ENCODE peak calls at places on chromosomes 3 and 15, in six cellular contexts. F is SK-N-SH, D is A549, E is tibial nerve, T is sigmoid colon, X is transverse colon. R is an unnamed sample. For H3K4me1, the result is how much of the 10 kb centered on the place peaks cover.

GRCh38 chr3:61560452-61561373 is 658 bp upstream of the PTPRG start:
- DNase-seq in F (peak), D (peak), E (peak), T (peak), X (peak), R (peak)

GRCh38 chr15:33737687-33738606 is 230.3 kb upstream of the CHRM5 start:
- DNase-seq in F (peak), D (peak), E (peak), T (no peak), X (peak), R (no peak)

GRCh38 chr15:40873625-40874561 is at the start of gene RHOV:
- DNase-seq in F (peak), D (peak), E (no peak), T (peak), X (peak), R (peak)

GRCh38 chr3:188510366-188510765 is 356.4 kb downstream of the LPP start:
- DNase-seq in F (no peak), D (no peak), E (no peak), T (no peak), X (no peak), R (no peak)

GRCh38 chr3:128170866-128171516 is 17.7 kb downstream of the EEFSEC start:
- DNase-seq in F (peak), D (peak), E (peak), T (peak), X (peak), R (peak)

GRCh38 chr15:70083946-70084345 is 13.8 kb downstream of the TLE3 start:
- DNase-seq in F (no peak), D (no peak), E (no peak), T (no peak), X (no peak), R (no peak)

GRCh38 chr15:40696228-40696627 is 1.3 kb downstream of the RAD51 start:
- DNase-seq in F (no peak), D (no peak), E (no peak), T (no peak), X (no peak), R (no peak)

GRCh38 chr3:190709351-190709773 is 153.1 kb downstream of the GMNC start:
- DNase-seq in F (no peak), D (no peak), E (no peak), T (no peak), X (no peak), R (no peak)

GRCh38 chr3:115062009-115062408 is 85.1 kb downstream of the ZBTB20 start:
- DNase-seq in F (no peak), D (no peak), E (no peak), T (no peak), X (no peak), R (no peak)

GRCh38 chr3:131714585-131715220 is 211.9 kb upstream of the MRPL3 start:
- DNase-seq in F (no peak), D (no peak), E (no peak), T (no peak), X (no peak), R (no peak)

GRCh38 chr3:58490860-58491501 is 915 bp upstream of the KCTD6 start:
- DNase-seq in F (no peak), D (no peak), E (no peak), T (peak), X (no peak), R (peak)

GRCh38 chr3:171458056-171458856 is 1.9 kb downstream of the TNIK start:
- DNase-seq in F (no peak), D (no peak), E (no peak), T (no peak), X (peak), R (peak)

GRCh38 chr3:11494131-11494916 is 149.4 kb downstream of the VGLL4 start:
- DNase-seq in F (no peak), D (no peak), E (no peak), T (no peak), X (no peak), R (no peak)

GRCh38 chr3:119494597-119494996 is 3.8 kb upstream of the TIMMDC1 start:
- DNase-seq in F (no peak), D (no peak), E (no peak), T (no peak), X (no peak), R (no peak)
- TF ChIP-seq CTCF in F (peak), D (no peak), E (no peak), T (no peak), X (no peak), R (no peak)

DNA sequence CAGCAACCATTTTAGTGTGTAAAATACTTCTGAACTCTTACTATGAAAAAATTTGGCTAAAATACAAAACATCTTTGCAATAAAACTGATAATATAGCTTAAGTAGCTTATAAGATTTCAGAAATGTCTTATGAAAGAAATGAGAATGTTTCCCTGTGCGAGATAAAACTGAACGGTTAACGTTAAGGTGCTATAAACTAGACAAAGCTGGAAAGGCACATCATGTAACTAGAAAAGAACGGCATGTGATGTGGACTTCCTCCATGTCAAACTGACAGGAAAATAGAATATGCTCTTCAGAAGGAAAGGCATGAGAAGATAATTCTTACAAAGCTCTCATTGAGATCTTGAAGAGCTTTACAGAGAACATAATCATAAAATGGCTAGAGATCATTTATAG is 36.5 kb downstream of the NCK1 start:
- DNase-seq in F (no peak), D (no peak), E (no peak), T (no peak), X (no peak), R (no peak)
- H3K4me1 ChIP-seq in F (under half), D (under half), E (under half), T (under half), X (under half), R (under half)

GRCh38 chr15:90159213-90159612 is 41.9 kb upstream of the SEMA4B start:
- DNase-seq in F (no peak), D (no peak), E (no peak), T (no peak), X (peak), R (no peak)

GRCh38 chr15:90161946-90162345 is 39.2 kb upstream of the SEMA4B start:
- DNase-seq in F (no peak), D (peak), E (no peak), T (no peak), X (peak), R (no peak)

GRCh38 chr15:90162956-90163355 is 38.2 kb upstream of the SEMA4B start:
- DNase-seq in F (no peak), D (no peak), E (no peak), T (no peak), X (no peak), R (no peak)

GRCh38 chr15:90165157-90165556 is 36.0 kb upstream of the SEMA4B start:
- DNase-seq in F (no peak), D (no peak), E (no peak), T (no peak), X (no peak), R (no peak)

DNA sequence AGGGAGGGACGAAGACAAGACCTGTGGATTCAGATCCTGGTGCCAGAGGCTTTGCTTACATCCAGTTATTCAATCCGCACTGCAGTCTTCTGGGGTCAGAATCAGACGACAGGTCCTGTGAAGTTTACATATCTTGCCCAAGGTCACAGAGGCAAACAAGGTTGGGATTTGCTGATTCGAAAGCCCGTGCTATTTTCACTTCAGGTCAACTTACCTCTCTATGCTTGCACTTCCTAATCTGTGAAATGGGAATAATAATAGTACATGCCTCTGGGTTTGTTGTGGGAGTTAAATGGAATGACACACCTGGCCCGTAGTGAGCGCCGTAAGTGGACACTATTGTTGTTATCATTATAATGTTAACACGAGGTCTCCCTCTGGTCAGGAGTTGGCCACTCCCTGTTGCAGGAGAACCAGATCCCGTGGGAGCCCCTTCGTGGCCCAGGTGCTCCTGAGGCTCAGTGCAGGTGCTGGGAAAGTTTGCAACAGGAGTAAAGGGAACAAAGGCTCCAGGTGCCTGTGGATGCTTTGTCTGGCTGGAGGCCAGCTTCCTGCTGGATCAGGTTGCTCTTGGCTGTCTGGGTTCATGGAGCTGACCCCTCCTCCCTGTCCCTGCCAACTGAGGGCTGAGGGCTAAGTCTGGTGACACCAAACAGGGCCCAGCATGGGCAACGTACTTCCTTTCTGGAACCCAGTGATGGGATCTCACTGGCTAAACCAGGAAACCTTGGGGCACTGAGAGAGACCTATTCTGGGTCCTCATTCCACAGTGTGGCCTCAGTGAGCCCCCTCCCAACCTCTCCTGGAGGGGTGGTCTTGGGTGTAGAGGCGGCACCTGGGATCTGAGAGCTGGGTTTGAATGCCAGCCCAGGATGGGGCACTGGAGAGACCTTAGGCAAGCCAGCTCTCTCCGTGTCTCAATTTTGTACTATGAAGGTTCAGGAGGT is 40.1 kb upstream of the SEMA4B start:
- DNase-seq in F (no peak), D (peak), E (no peak), T (no peak), X (peak), R (no peak)
- TF ChIP-seq EP300 in F (no peak), D (no peak), E (no peak), T (no peak), X (no peak), R (no peak)

DNA sequence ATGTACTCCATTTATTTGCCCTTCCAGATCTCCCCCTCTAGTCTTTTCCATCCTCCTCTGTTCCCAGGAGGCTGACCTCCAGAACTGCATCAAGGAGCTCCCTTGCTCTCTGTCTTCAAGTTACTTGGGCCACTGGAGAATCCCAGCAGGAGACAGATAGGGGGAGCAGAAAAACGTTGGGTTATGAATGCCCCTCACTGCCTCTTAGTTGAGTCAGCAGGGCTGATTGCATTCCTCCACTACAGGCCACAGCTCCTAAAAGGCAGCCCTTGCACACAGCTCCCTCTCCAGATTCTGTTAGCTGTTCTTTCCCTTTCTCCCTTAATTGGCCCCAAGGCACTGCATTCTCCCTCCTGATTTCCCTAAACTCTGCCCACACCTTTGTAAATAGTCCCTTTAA is 12.4 kb upstream of the CEP152 start:
- DNase-seq in F (no peak), D (no peak), E (no peak), T (no peak), X (no peak), R (no peak)
- TF ChIP-seq CTCF in F (no peak), D (no peak), E (no peak), T (no peak), X (no peak), R (no peak)

GRCh38 chr3:103693831-103694230 is 1259.0 kb downstream of the ZPLD1 start:
- DNase-seq in F (no peak), D (no peak), E (no peak), T (no peak), X (no peak), R (no peak)
- H3K4me1 ChIP-seq in F (under half), D (under half), E (under half), T (under half), X (under half), R (under half)

GRCh38 chr3:149086232-149086988 is at the start of gene HLTF:
- DNase-seq in F (peak), D (peak), E (peak), T (peak), X (peak), R (peak)
- TF ChIP-seq EP300 in F (no peak), D (no peak), E (peak), T (no peak), X (no peak), R (no peak)

DNA sequence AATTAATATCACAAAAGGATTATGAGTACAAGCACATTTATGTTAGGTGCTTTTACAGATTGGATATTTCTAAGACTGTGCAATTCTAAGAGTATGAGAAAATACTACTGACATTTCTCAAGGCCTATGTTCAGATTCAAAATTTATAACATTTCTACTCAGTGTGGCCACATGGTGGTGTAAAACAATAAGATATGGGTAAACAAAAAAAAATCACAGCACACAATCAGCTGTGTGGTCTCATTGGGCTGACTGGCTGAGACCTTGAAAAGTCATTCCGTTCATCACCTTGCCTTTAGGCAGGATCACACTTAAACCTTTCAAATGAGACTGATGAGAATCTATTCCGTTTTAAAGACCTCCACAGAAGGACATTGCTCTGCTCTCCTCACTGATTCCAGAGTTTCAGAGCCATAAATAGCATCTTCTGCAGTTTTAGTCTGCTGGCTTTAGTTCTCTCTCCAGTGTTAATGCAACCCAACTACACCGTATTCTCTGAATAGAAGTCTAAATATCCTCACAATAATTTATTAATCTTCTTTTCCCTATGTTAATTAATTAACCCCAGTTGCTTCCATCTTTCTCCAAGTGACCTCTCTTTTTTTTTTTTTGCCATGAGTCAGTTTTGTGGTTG is 158.2 kb downstream of the SPATA16 start:
- DNase-seq in F (peak), D (peak), E (no peak), T (no peak), X (no peak), R (no peak)
- TF ChIP-seq CTCF in F (no peak), D (peak), E (no peak), T (no peak), X (no peak), R (no peak)

R was measured in ovary.